ENCODE peak calls at places on chromosomes 11 and 22, in six cellular contexts. W is K562, D is HCT116, Z is SK-N-SH, S is GM12878, H is H1. Y is an unnamed sample.

GRCh38 chr11:113664069-113664980 is 41.8 kb downstream of the TMPRSS5 start:
- DNase-seq in Z (no peak), H (no peak), W (peak; percentile 54), D (peak; percentile 7), S (no peak), Y (no peak)

GRCh38 chr22:21450858-21451331 is 16.3 kb upstream of the TMEM191C start:
- DNase-seq in Z (no peak), D (no peak), S (no peak), W (no peak), H (no peak), Y (no peak)

GRCh38 chr11:100719809-100720221 is 32.7 kb downstream of the ARHGAP42 start:
- DNase-seq in H (no peak), D (peak; percentile 63), W (no peak), Z (no peak), S (no peak), Y (no peak)

GRCh38 chr11:75498556-75499255 is 27.0 kb downstream of the GDPD5 start:
- DNase-seq in H (no peak), W (no peak), Z (no peak), S (no peak), D (no peak), Y (no peak)

GRCh38 chr22:50633771-50634170 is 5.8 kb upstream of the ARSA start:
- DNase-seq in Z (peak; percentile 7), D (no peak), H (no peak), S (no peak), W (no peak), Y (no peak)

GRCh38 chr11:64801591-64802369 is 1.2 kb downstream of the MAP4K2 start:
- DNase-seq in Z (peak; percentile 17), S (no peak), D (no peak), H (no peak), W (no peak), Y (no peak)

GRCh38 chr22:27531782-27532530 is 269.6 kb downstream of the MN1 start:
- DNase-seq in H (no peak), D (no peak), W (no peak), Z (no peak), S (no peak), Y (no peak)

GRCh38 chr22:48660104-48660794 is 1167.4 kb downstream of the BRD1 start:
- DNase-seq in W (no peak), S (no peak), D (no peak), H (no peak), Z (no peak), Y (no peak)

GRCh38 chr11:130606781-130607511 is 158.5 kb downstream of the ADAMTS15 start:
- DNase-seq in Z (peak; percentile 31), W (no peak), H (no peak), D (no peak), S (no peak), Y (no peak)

GRCh38 chr22:29096736-29097669 is 24.2 kb downstream of the KREMEN1 start:
- DNase-seq in H (no peak), S (no peak), Z (no peak), D (no peak), W (peak; percentile 26), Y (no peak)

GRCh38 chr22:44312766-44313165 is at the start of gene SHISAL1:
- DNase-seq in H (no peak), D (no peak), W (no peak), Z (no peak), S (no peak), Y (no peak)

GRCh38 chr11:74157169-74157568 is 13.6 kb downstream of the C2CD3 start:
- DNase-seq in D (no peak), Z (no peak), H (no peak), S (no peak), W (no peak), Y (no peak)

GRCh38 chr11:70142171-70142875 is 60.8 kb upstream of the FADD start:
- DNase-seq in D (peak; percentile 50), H (no peak), S (no peak), W (no peak), Z (no peak), Y (no peak)
- TF ChIP-seq JUND in D (peak; percentile 40), H (no peak), S (no peak), W (no peak), Z (no peak), Y (no peak)

GRCh38 chr11:70860855-70861254 is 391.5 kb downstream of the SHANK2 start:
- DNase-seq in S (no peak), W (no peak), Z (no peak), D (no peak), H (no peak), Y (no peak)

GRCh38 chr11:70859180-70859579 is 393.2 kb downstream of the SHANK2 start:
- DNase-seq in H (no peak), W (no peak), D (no peak), Z (no peak), S (no peak), Y (no peak)

GRCh38 chr11:70863186-70863585 is 389.2 kb downstream of the SHANK2 start:
- DNase-seq in W (no peak), Z (no peak), S (no peak), H (no peak), D (no peak), Y (no peak)

GRCh38 chr11:70862093-70862492 is 390.3 kb downstream of the SHANK2 start:
- DNase-seq in Z (no peak), H (no peak), D (no peak), S (no peak), W (no peak), Y (no peak)

DNA sequence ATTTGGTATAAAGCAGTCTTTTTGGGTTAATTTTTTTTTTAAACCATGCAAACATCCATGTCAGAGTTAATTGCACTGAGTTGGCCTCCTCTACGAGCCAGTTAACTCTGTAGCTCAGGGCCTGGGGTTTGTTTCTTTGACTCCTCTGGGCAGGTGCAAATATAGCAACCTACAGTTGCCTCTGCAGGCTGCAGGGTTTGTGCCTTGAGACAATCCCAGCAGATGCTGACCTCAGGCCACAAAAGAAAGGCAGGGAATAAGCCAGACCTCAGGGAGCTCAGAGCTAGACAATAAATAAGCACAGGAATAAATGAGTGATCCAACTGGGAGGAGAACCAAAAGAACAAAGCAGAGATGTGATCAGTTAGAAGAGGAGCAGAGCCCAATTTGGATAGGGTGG is 390.8 kb downstream of the SHANK2 start:
- DNase-seq in D (no peak), Z (no peak), S (no peak), H (no peak), W (no peak), Y (no peak)
- TF ChIP-seq JUND in D (no peak), Z (no peak), S (no peak), H (no peak), W (no peak), Y (no peak)

GRCh38 chr11:115153135-115153534 is 351.1 kb downstream of the CADM1 start:
- DNase-seq in Z (no peak), H (no peak), S (no peak), D (no peak), W (no peak), Y (no peak)
- TF ChIP-seq JUND in Z (no peak), H (no peak), S (no peak), D (no peak), W (peak; percentile 19), Y (no peak)

GRCh38 chr22:23570681-23571080 is 9.4 kb downstream of the IGLL1 start:
- DNase-seq in D (no peak), H (no peak), Z (no peak), W (no peak), S (no peak), Y (no peak)
- TF ChIP-seq JUND in D (no peak), H (no peak), Z (no peak), W (no peak), S (no peak), Y (no peak)

GRCh38 chr22:23178512-23179254 is 1.6 kb upstream of the BCR start:
- DNase-seq in S (no peak), H (peak; percentile 39), D (peak; percentile 27), W (peak; percentile 69), Z (peak; percentile 91), Y (peak; percentile 45)

GRCh38 chr22:23176645-23177027 is 3.7 kb upstream of the BCR start:
- DNase-seq in H (no peak), Z (no peak), W (no peak), D (no peak), S (no peak), Y (no peak)

GRCh38 chr22:23179381-23180294 is 671 bp upstream of the BCR start:
- DNase-seq in D (no peak), W (no peak), S (no peak), H (no peak), Z (no peak), Y (no peak)

GRCh38 chr22:23177197-23177596 is 3.1 kb upstream of the BCR start:
- DNase-seq in S (no peak), Z (no peak), W (peak; percentile 96), H (no peak), D (no peak), Y (no peak)

GRCh38 chr22:23175817-23176644 is 4.3 kb upstream of the BCR start:
- DNase-seq in Z (no peak), H (no peak), S (no peak), D (no peak), W (no peak), Y (no peak)
- TF ChIP-seq JUND in Z (no peak), H (no peak), S (no peak), D (no peak), W (no peak), Y (no peak)

GRCh38 chr22:25643232-25644000 is 78.9 kb downstream of the GRK3 start:
- DNase-seq in D (no peak), S (peak; percentile 46), H (no peak), Z (no peak), W (no peak), Y (no peak)
- TF ChIP-seq JUND in D (no peak), S (no peak), H (no peak), Z (no peak), W (no peak), Y (no peak)

Y was measured in T47D.